ENCODE peak calls at places on chromosomes 5 and 9, in five cellular contexts. One of them, this sample, is unnamed.
A peak's percentile ranks its signal among the peaks of the same experiment; 100 is the strongest.

GRCh38 chr5:5353681-5354080 is 68.8 kb upstream of the ICE1 start:
- DNase-seq in A549: no peak
- DNase-seq in transverse colon: no peak
- DNase-seq in tibial nerve: no peak
- DNase-seq in GM12878: no peak
- DNase-seq in this sample: no peak

GRCh38 chr5:37015795-37016666 is 139.5 kb downstream of the NIPBL start:
- DNase-seq in A549: no peak
- DNase-seq in transverse colon: no peak
- DNase-seq in tibial nerve: no peak
- DNase-seq in GM12878: no peak
- DNase-seq in this sample: no peak

GRCh38 chr9:21728781-21729180 is 73.7 kb upstream of the MTAP start:
- DNase-seq in A549: peak; percentile 18
- DNase-seq in transverse colon: no peak
- DNase-seq in tibial nerve: no peak
- DNase-seq in GM12878: no peak
- DNase-seq in this sample: no peak

GRCh38 chr5:176742246-176743105 is 67.9 kb upstream of the UNC5A start:
- DNase-seq in A549: no peak
- DNase-seq in transverse colon: no peak
- DNase-seq in tibial nerve: no peak
- DNase-seq in GM12878: no peak
- DNase-seq in this sample: no peak

GRCh38 chr5:106827061-106827460 is 843.7 kb downstream of the EFNA5 start:
- DNase-seq in A549: peak; percentile 5
- DNase-seq in transverse colon: no peak
- DNase-seq in tibial nerve: no peak
- DNase-seq in GM12878: no peak
- DNase-seq in this sample: no peak

GRCh38 chr9:97986466-97986865 is 3.3 kb downstream of the ANP32B start:
- DNase-seq in A549: no peak
- DNase-seq in transverse colon: no peak
- DNase-seq in tibial nerve: no peak
- DNase-seq in GM12878: peak; percentile 24
- DNase-seq in this sample: no peak

GRCh38 chr9:64773491-64773931 is 511.5 kb downstream of the FOXD4L5 start:
- DNase-seq in A549: no peak
- DNase-seq in transverse colon: peak; percentile 8
- DNase-seq in tibial nerve: no peak
- DNase-seq in GM12878: no peak
- DNase-seq in this sample: peak; percentile 24

GRCh38 chr9:137319434-137319975 is 17.4 kb upstream of the NRARP start:
- DNase-seq in A549: peak; percentile 17
- DNase-seq in transverse colon: no peak
- DNase-seq in tibial nerve: no peak
- DNase-seq in GM12878: no peak
- DNase-seq in this sample: peak; percentile 22

GRCh38 chr5:78753093-78753531 is 104.5 kb upstream of the LHFPL2 start:
- DNase-seq in A549: peak; percentile 27
- DNase-seq in transverse colon: no peak
- DNase-seq in tibial nerve: no peak
- DNase-seq in GM12878: no peak
- DNase-seq in this sample: no peak

GRCh38 chr9:86641970-86642369 is 287.8 kb upstream of the TUT7 start:
- DNase-seq in A549: no peak
- DNase-seq in transverse colon: no peak
- DNase-seq in tibial nerve: no peak
- DNase-seq in GM12878: no peak
- DNase-seq in this sample: no peak

GRCh38 chr5:134714120-134714519 is 24.2 kb upstream of the CAMLG start:
- DNase-seq in A549: no peak
- DNase-seq in transverse colon: no peak
- DNase-seq in tibial nerve: no peak
- DNase-seq in GM12878: no peak
- DNase-seq in this sample: no peak

GRCh38 chr5:150234606-150235547 is 45.0 kb downstream of the SLC6A7 start:
- DNase-seq in A549: no peak
- DNase-seq in transverse colon: no peak
- DNase-seq in tibial nerve: no peak
- DNase-seq in GM12878: no peak
- DNase-seq in this sample: no peak

GRCh38 chr9:22528485-22528884 is 81.9 kb downstream of the DMRTA1 start:
- DNase-seq in A549: peak; percentile 9
- DNase-seq in transverse colon: no peak
- DNase-seq in tibial nerve: no peak
- DNase-seq in GM12878: no peak
- DNase-seq in this sample: no peak

GRCh38 chr5:133564921-133565565 is 47.3 kb downstream of the FSTL4 start:
- DNase-seq in A549: no peak
- DNase-seq in transverse colon: no peak
- DNase-seq in tibial nerve: no peak
- DNase-seq in GM12878: no peak
- DNase-seq in this sample: no peak

GRCh38 chr9:117191504-117192375 is 223.1 kb downstream of the ASTN2 start:
- DNase-seq in A549: no peak
- DNase-seq in transverse colon: no peak
- DNase-seq in tibial nerve: no peak
- DNase-seq in GM12878: no peak
- DNase-seq in this sample: no peak

GRCh38 chr5:61631438-61631941 is 299.4 kb downstream of the ZSWIM6 start:
- DNase-seq in A549: no peak
- DNase-seq in transverse colon: peak; percentile 23
- DNase-seq in tibial nerve: peak; percentile 39
- DNase-seq in GM12878: no peak
- DNase-seq in this sample: no peak

GRCh38 chr5:139880416-139881144 is 85.0 kb downstream of the PSD2 start:
- DNase-seq in A549: no peak
- DNase-seq in transverse colon: no peak
- DNase-seq in tibial nerve: no peak
- DNase-seq in GM12878: no peak
- DNase-seq in this sample: no peak

GRCh38 chr9:70069734-70070133 is 26.1 kb downstream of the MAMDC2 start:
- DNase-seq in A549: no peak
- DNase-seq in transverse colon: no peak
- DNase-seq in tibial nerve: no peak
- DNase-seq in GM12878: no peak
- DNase-seq in this sample: no peak

GRCh38 chr5:123754903-123755302 is 242.9 kb downstream of the CSNK1G3 start:
- DNase-seq in A549: no peak
- DNase-seq in transverse colon: no peak
- DNase-seq in tibial nerve: no peak
- DNase-seq in GM12878: no peak
- DNase-seq in this sample: no peak

GRCh38 chr5:14864181-14864812 is 7.3 kb downstream of the ANKH start:
- DNase-seq in A549: no peak
- DNase-seq in transverse colon: no peak
- DNase-seq in tibial nerve: no peak
- DNase-seq in GM12878: no peak
- DNase-seq in this sample: no peak

GRCh38 chr5:60295423-60295822 is 401.9 kb upstream of the PDE4D start:
- DNase-seq in A549: peak; percentile 61
- DNase-seq in transverse colon: peak; percentile 17
- DNase-seq in tibial nerve: no peak
- DNase-seq in GM12878: peak; percentile 25
- DNase-seq in this sample: peak; percentile 39

GRCh38 chr5:149367249-149367971 is 9.6 kb downstream of the PCYOX1L start:
- DNase-seq in A549: peak; percentile 82
- DNase-seq in transverse colon: peak; percentile 68
- DNase-seq in tibial nerve: peak; percentile 63
- DNase-seq in GM12878: no peak
- DNase-seq in this sample: peak; percentile 62

GRCh38 chr5:149561848-149562247 is 10.6 kb upstream of the CSNK1A1 start:
- DNase-seq in A549: peak; percentile 88
- DNase-seq in transverse colon: no peak
- DNase-seq in tibial nerve: peak; percentile 22
- DNase-seq in GM12878: no peak
- DNase-seq in this sample: no peak

GRCh38 chr9:129013674-129014073 is 14.5 kb downstream of the SH3GLB2 start:
- DNase-seq in A549: no peak
- DNase-seq in transverse colon: no peak
- DNase-seq in tibial nerve: no peak
- DNase-seq in GM12878: no peak
- DNase-seq in this sample: no peak

GRCh38 chr5:42274913-42275312 is 148.3 kb upstream of the GHR start:
- DNase-seq in A549: no peak
- DNase-seq in transverse colon: no peak
- DNase-seq in tibial nerve: no peak
- DNase-seq in GM12878: no peak
- DNase-seq in this sample: no peak

GRCh38 chr5:122839731-122840130 is 5.7 kb upstream of the SNX24 start:
- DNase-seq in A549: no peak
- DNase-seq in transverse colon: no peak
- DNase-seq in tibial nerve: no peak
- DNase-seq in GM12878: no peak
- DNase-seq in this sample: no peak

GRCh38 chr9:103898550-103898949 is 195.6 kb upstream of the SMC2 start:
- DNase-seq in A549: no peak
- DNase-seq in transverse colon: no peak
- DNase-seq in tibial nerve: no peak
- DNase-seq in GM12878: no peak
- DNase-seq in this sample: no peak

GRCh38 chr9:91978739-91979414 is 28.8 kb upstream of the ROR2 start:
- DNase-seq in A549: peak; percentile 57
- DNase-seq in transverse colon: no peak
- DNase-seq in tibial nerve: no peak
- DNase-seq in GM12878: no peak
- DNase-seq in this sample: peak; percentile 36

GRCh38 chr5:99187611-99188010 is 258.8 kb upstream of the CHD1 start:
- DNase-seq in A549: no peak
- DNase-seq in transverse colon: no peak
- DNase-seq in tibial nerve: no peak
- DNase-seq in GM12878: no peak
- DNase-seq in this sample: no peak
- H3K4me1 ChIP-seq in A549: no peaks in the 10 kb centered on the region
- H3K4me1 ChIP-seq in transverse colon: no peaks in the 10 kb centered on the region
- H3K4me1 ChIP-seq in tibial nerve: no peaks in the 10 kb centered on the region
- H3K4me1 ChIP-seq in GM12878: no peaks in the 10 kb centered on the region
- H3K4me1 ChIP-seq in this sample: no peaks in the 10 kb centered on the region

GRCh38 chr5:181176258-181176952 is 28.6 kb downstream of the TRIM7 start:
- DNase-seq in A549: no peak
- DNase-seq in transverse colon: no peak
- DNase-seq in tibial nerve: no peak
- DNase-seq in GM12878: no peak
- DNase-seq in this sample: no peak

GRCh38 chr5:181171782-181172181 is 24.4 kb downstream of the OR2V2 start:
- DNase-seq in A549: no peak
- DNase-seq in transverse colon: no peak
- DNase-seq in tibial nerve: no peak
- DNase-seq in GM12878: no peak
- DNase-seq in this sample: no peak

GRCh38 chr5:181173027-181173419 is 25.6 kb downstream of the OR2V2 start:
- DNase-seq in A549: no peak
- DNase-seq in transverse colon: no peak
- DNase-seq in tibial nerve: peak; percentile 34
- DNase-seq in GM12878: no peak
- DNase-seq in this sample: no peak

GRCh38 chr5:181170996-181171395 is 23.6 kb downstream of the OR2V2 start:
- DNase-seq in A549: no peak
- DNase-seq in transverse colon: no peak
- DNase-seq in tibial nerve: no peak
- DNase-seq in GM12878: no peak
- DNase-seq in this sample: no peak

GRCh38 chr5:181173420-181174342 is 26.3 kb downstream of the OR2V2 start:
- DNase-seq in A549: peak; percentile 99
- DNase-seq in transverse colon: no peak
- DNase-seq in tibial nerve: no peak
- DNase-seq in GM12878: peak; percentile 84
- DNase-seq in this sample: no peak
- TF ChIP-seq POLR2A in A549: no peak
- TF ChIP-seq POLR2A in transverse colon: no peak
- TF ChIP-seq POLR2A in tibial nerve: no peak
- TF ChIP-seq POLR2A in GM12878: no peak
- TF ChIP-seq POLR2A in this sample: no peak

GRCh38 chr5:180291943-180292831 is at the start of gene MAPK9:
- DNase-seq in A549: peak; percentile 76
- DNase-seq in transverse colon: peak; percentile 88
- DNase-seq in tibial nerve: peak; percentile 69
- DNase-seq in GM12878: no peak
- DNase-seq in this sample: peak; percentile 89
- TF ChIP-seq EP300 in A549: no peak
- TF ChIP-seq EP300 in transverse colon: no peak
- TF ChIP-seq EP300 in tibial nerve: peak; percentile 33
- TF ChIP-seq EP300 in GM12878: no peak
- TF ChIP-seq EP300 in this sample: no peak

DNA sequence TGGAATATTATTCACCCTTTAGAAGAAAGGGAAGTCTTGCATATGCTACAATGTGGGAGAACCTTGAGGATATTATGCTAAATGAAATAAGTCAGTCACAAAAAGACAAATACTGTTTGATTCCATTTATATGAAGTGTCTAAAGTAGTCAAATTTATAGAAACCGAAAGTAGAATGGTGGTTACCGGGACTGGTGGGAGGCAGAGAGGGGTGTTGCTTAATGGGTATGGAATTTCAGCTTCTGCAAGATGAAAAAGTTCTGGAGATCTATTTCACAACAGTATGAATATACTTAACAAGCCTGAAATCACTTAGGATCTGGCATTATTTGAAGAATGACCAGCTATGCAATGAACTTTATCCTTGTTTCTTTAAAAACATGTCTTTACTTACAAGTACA is 14.6 kb upstream of the FREM1 start:
- DNase-seq in A549: no peak
- DNase-seq in transverse colon: no peak
- DNase-seq in tibial nerve: no peak
- DNase-seq in GM12878: no peak
- DNase-seq in this sample: no peak
- H3K4me1 ChIP-seq in A549: no peaks in the 10 kb centered on the region
- H3K4me1 ChIP-seq in transverse colon: no peaks in the 10 kb centered on the region
- H3K4me1 ChIP-seq in tibial nerve: no peaks in the 10 kb centered on the region
- H3K4me1 ChIP-seq in GM12878: no peaks in the 10 kb centered on the region
- H3K4me1 ChIP-seq in this sample: no peaks in the 10 kb centered on the region

DNA sequence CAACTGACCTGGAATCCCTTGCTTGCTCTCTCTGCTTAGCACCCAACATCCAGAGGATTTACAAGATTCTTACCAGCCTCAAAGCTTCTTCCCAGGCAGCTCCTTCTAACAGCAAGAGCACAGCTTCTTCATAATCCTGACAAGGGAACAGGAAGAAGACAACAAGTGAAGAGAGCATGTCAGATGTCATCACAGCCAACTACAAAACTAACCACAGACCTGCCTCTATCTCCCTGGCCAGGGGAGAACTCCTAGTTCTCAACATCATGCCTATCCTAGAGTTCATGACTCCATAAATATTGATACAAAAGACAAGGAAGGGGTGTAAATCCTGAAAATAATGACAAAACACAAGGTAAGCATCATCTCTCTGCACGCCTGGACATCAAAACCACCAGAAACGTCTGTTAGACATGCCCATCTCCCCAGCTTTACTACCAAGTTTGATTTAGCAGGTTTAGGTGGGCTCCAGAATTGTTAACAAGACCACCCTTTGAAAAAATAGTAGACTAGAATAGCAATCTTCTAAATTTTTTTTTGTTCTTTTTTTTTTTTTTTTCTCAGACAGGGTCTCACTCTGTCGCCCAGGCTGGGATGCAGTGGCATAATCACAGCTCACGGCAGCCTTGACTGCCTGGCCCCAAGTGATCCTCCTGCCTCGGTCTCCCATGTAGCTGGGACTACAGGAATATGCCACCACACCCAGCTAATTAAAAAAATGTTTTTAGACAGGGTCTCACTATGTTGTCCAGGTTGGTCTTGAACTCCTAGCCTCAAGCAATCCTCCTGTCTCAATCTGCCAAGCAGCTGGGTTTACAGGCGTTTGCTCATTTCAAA is 20.2 kb downstream of the ACTL7A start:
- DNase-seq in A549: no peak
- DNase-seq in transverse colon: no peak
- DNase-seq in tibial nerve: no peak
- DNase-seq in GM12878: no peak
- DNase-seq in this sample: no peak
- TF ChIP-seq POLR2A in A549: no peak
- TF ChIP-seq POLR2A in transverse colon: no peak
- TF ChIP-seq POLR2A in tibial nerve: no peak
- TF ChIP-seq POLR2A in GM12878: no peak
- TF ChIP-seq POLR2A in this sample: no peak

This sample was measured in stomach.